ENCODE peak calls at places on chromosomes 12 and 14, in six cellular contexts. W is H1, G is neuronal stem cell, H is IMR-90, E is mesenchymal stem cell, X is H9. J is an unnamed sample.

GRCh38 chr12:26768611-26769603 is 64.1 kb downstream of the ITPR2 start:
- DNase-seq in W (no peak), G (no peak), H (no peak), E (peak; percentile 12), X (no peak), J (no peak)

GRCh38 chr14:84544486-84544885 is 985.5 kb upstream of the FLRT2 start:
- DNase-seq in W (no peak), G (no peak), H (no peak), E (no peak), X (no peak), J (no peak)

GRCh38 chr14:95328876-95329503 is 9.3 kb upstream of the CLMN start:
- DNase-seq in W (no peak), G (no peak), H (no peak), E (no peak), X (no peak), J (no peak)

GRCh38 chr12:22334696-22335290 is at the start of gene ST8SIA1:
- DNase-seq in W (no peak), G (peak; percentile 54), H (no peak), E (peak; percentile 31), X (peak; percentile 68), J (no peak)

GRCh38 chr14:91649930-91650329 is 82.0 kb downstream of the CATSPERB start:
- DNase-seq in W (no peak), G (no peak), H (peak; percentile 49), E (peak; percentile 8), X (no peak), J (peak; percentile 66)

GRCh38 chr14:100523536-100524025 is 63.6 kb downstream of the BEGAIN start:
- DNase-seq in W (no peak), G (no peak), H (no peak), E (no peak), X (peak; percentile 20), J (no peak)

GRCh38 chr14:90489916-90490726 is 93.3 kb downstream of the CALM1 start:
- DNase-seq in W (no peak), G (no peak), H (peak; percentile 18), E (no peak), X (no peak), J (no peak)

GRCh38 chr12:18476866-18477265 is 215.5 kb downstream of the PIK3C2G start:
- DNase-seq in W (no peak), G (no peak), H (no peak), E (no peak), X (no peak), J (peak; percentile 80)

GRCh38 chr12:54958048-54958658 is 26.4 kb downstream of the TESPA1 start:
- DNase-seq in W (no peak), G (peak; percentile 63), H (peak; percentile 72), E (peak; percentile 67), X (peak; percentile 45), J (peak; percentile 82)

GRCh38 chr12:53518381-53518780 is 11.1 kb upstream of the NPFF start:
- DNase-seq in W (no peak), G (no peak), H (peak; percentile 41), E (no peak), X (no peak), J (no peak)

GRCh38 chr12:41217731-41218130 is 29.6 kb downstream of the PDZRN4 start:
- DNase-seq in W (no peak), G (no peak), H (no peak), E (no peak), X (no peak), J (no peak)

GRCh38 chr12:29517265-29517664 is 19.8 kb upstream of the OVCH1 start:
- DNase-seq in W (no peak), G (no peak), H (no peak), E (peak; percentile 12), X (no peak), J (no peak)

GRCh38 chr12:123150804-123151678 is at the start of gene PITPNM2:
- DNase-seq in W (no peak), G (peak; percentile 68), H (peak; percentile 58), E (peak; percentile 68), X (no peak), J (peak; percentile 79)

GRCh38 chr12:13211191-13211858 is 14.8 kb downstream of the EMP1 start:
- DNase-seq in W (no peak), G (no peak), H (peak; percentile 34), E (peak; percentile 55), X (no peak), J (no peak)

GRCh38 chr12:104723895-104724294 is 234.2 kb downstream of the SLC41A2 start:
- DNase-seq in W (no peak), G (no peak), H (no peak), E (no peak), X (no peak), J (no peak)

GRCh38 chr14:68539311-68539737 is 253.5 kb downstream of the ZFP36L1 start:
- DNase-seq in W (no peak), G (peak; percentile 82), H (no peak), E (no peak), X (no peak), J (no peak)

GRCh38 chr12:101794574-101794973 is 36.2 kb downstream of the GNPTAB start:
- DNase-seq in W (no peak), G (no peak), H (no peak), E (no peak), X (no peak), J (no peak)

GRCh38 chr12:52713960-52714886 is 10.9 kb upstream of the KRT77 start:
- DNase-seq in W (no peak), G (peak; percentile 51), H (no peak), E (no peak), X (peak; percentile 75), J (no peak)

GRCh38 chr14:21090194-21090939 is 8.1 kb downstream of the ZNF219 start:
- DNase-seq in W (no peak), G (no peak), H (no peak), E (no peak), X (peak; percentile 75), J (peak; percentile 59)

GRCh38 chr14:72451081-72451972 is 442.6 kb downstream of the DPF3 start:
- DNase-seq in W (no peak), G (peak; percentile 12), H (no peak), E (peak; percentile 38), X (no peak), J (no peak)

GRCh38 chr12:42643881-42644579 is 54.5 kb upstream of the PRICKLE1 start:
- DNase-seq in W (no peak), G (no peak), H (no peak), E (no peak), X (no peak), J (no peak)

GRCh38 chr12:34373926-34374325 is 351.6 kb downstream of the ALG10 start:
- DNase-seq in W (no peak), G (no peak), H (no peak), E (no peak), X (no peak), J (no peak)

GRCh38 chr12:112285600-112286401 is 96.4 kb downstream of the HECTD4 start:
- DNase-seq in W (no peak), G (no peak), H (no peak), E (no peak), X (no peak), J (no peak)

GRCh38 chr14:79466938-79467527 is 744.3 kb downstream of the DIO2 start:
- DNase-seq in W (no peak), G (no peak), H (no peak), E (no peak), X (no peak), J (no peak)

GRCh38 chr12:104579716-104580495 is 123.2 kb downstream of the CHST11 start:
- DNase-seq in W (no peak), G (no peak), H (no peak), E (peak; percentile 54), X (no peak), J (no peak)

GRCh38 chr12:9347328-9348127 is 139.3 kb upstream of the PZP start:
- DNase-seq in W (no peak), G (no peak), H (peak; percentile 13), E (peak; percentile 59), X (peak; percentile 11), J (peak; percentile 15)

GRCh38 chr12:105721051-105721825 is 390.7 kb downstream of the C12orf75 start:
- DNase-seq in W (no peak), G (no peak), H (no peak), E (no peak), X (no peak), J (no peak)

GRCh38 chr14:68146812-68147211 is 327.2 kb downstream of the RAD51B start:
- DNase-seq in W (no peak), G (no peak), H (peak; percentile 96), E (peak; percentile 93), X (no peak), J (peak; percentile 69)

GRCh38 chr12:2301531-2302461 is 249.0 kb downstream of the CACNA1C start:
- DNase-seq in W (no peak), G (no peak), H (peak; percentile 80), E (peak; percentile 52), X (no peak), J (peak; percentile 33)

GRCh38 chr12:127780881-127781280 is 486.1 kb upstream of the TMEM132C start:
- DNase-seq in W (no peak), G (no peak), H (no peak), E (no peak), X (no peak), J (no peak)

GRCh38 chr12:5946388-5946787 is 1.3 kb upstream of the ANO2 start:
- DNase-seq in W (no peak), G (no peak), H (no peak), E (no peak), X (no peak), J (no peak)
- H3K14ac ChIP-seq in W (no peak overlapping the region), G (no peak overlapping the region), H (no peak overlapping the region), E (no peak overlapping the region), X (no peak overlapping the region), J (no peak overlapping the region)

GRCh38 chr12:130850418-130851021 is 11.5 kb upstream of the STX2 start:
- DNase-seq in W (no peak), G (no peak), H (no peak), E (no peak), X (no peak), J (no peak)
- H2BK5ac ChIP-seq in W (peak overlapping the region; percentile 99), G (no peak overlapping the region), H (no peak overlapping the region), E (no peak overlapping the region), X (peak overlapping the region; percentile 80), J (peak overlapping the region; percentile 45)

GRCh38 chr12:90244232-90244631 is 535.6 kb upstream of the ATP2B1 start:
- DNase-seq in W (no peak), G (no peak), H (peak; percentile 15), E (no peak), X (no peak), J (no peak)
- H2BK120ac ChIP-seq in W (no peak overlapping the region), G (no peak overlapping the region), H (no peak overlapping the region), E (no peak overlapping the region), X (no peak overlapping the region), J (no peak overlapping the region)

GRCh38 chr12:132389066-132389465 is 59.7 kb upstream of the GALNT9 start:
- DNase-seq in W (no peak), G (no peak), H (no peak), E (no peak), X (no peak), J (no peak)
- H3K14ac ChIP-seq in W (no peak overlapping the region), G (no peak overlapping the region), H (no peak overlapping the region), E (no peak overlapping the region), X (no peak overlapping the region), J (no peak overlapping the region)

DNA sequence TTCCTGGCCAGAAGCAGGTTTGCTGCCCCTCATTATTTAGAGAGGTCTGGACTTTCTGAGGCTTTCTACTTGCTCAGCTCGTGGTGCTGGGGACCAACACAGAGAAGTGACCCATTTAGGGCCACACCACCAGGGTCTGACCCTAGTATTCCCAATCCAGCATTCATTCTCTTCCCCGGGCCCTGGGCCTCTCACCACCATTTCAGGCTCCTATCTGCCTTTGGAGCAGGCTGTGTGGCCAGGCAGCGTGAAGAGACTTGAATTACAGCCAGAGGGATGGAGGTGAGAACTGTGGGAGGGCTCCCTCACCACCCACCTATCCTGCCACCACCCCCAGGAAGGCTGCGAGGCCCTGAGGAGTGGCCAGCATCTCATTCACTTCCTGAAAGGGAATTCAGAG is 24.6 kb downstream of the FAM222A start:
- DNase-seq in W (no peak), G (no peak), H (no peak), E (no peak), X (no peak), J (no peak)
- H2BK5ac ChIP-seq in W (no peak overlapping the region), G (no peak overlapping the region), H (no peak overlapping the region), E (no peak overlapping the region), X (no peak overlapping the region), J (no peak overlapping the region)